ENCODE peak calls at places on chromosome 17, in eight cellular contexts. One of them, this sample, is unnamed.
A peak's percentile ranks its signal among the peaks of the same experiment; 100 is the strongest.

GRCh38 chr17:18253187-18253884 is 5.2 kb downstream of the FLII start:
- DNase-seq in A549: no peak
- DNase-seq in GM23248: no peak
- DNase-seq in ascending aorta: no peak
- DNase-seq in right lobe of liver: peak; percentile 72
- DNase-seq in testis: no peak
- DNase-seq in ovary: no peak
- DNase-seq in prostate gland: no peak
- DNase-seq in this sample: no peak

GRCh38 chr17:40247926-40248495 is 28.9 kb downstream of the WIPF2 start:
- DNase-seq in testis: no peak
- DNase-seq in prostate gland: no peak
- DNase-seq in right lobe of liver: no peak
- DNase-seq in GM23248: no peak
- DNase-seq in ovary: no peak
- DNase-seq in ascending aorta: no peak
- DNase-seq in A549: no peak
- DNase-seq in this sample: no peak

GRCh38 chr17:74807925-74808324 is 31.8 kb upstream of the NAT9 start:
- DNase-seq in prostate gland: no peak
- DNase-seq in A549: no peak
- DNase-seq in right lobe of liver: no peak
- DNase-seq in GM23248: no peak
- DNase-seq in testis: no peak
- DNase-seq in ascending aorta: no peak
- DNase-seq in ovary: no peak
- DNase-seq in this sample: peak; percentile 77

GRCh38 chr17:35448214-35448898 is at the start of gene SLFN13:
- DNase-seq in ascending aorta: peak; percentile 85
- DNase-seq in prostate gland: peak; percentile 73
- DNase-seq in testis: peak; percentile 56
- DNase-seq in GM23248: peak; percentile 59
- DNase-seq in ovary: peak; percentile 64
- DNase-seq in A549: peak; percentile 74
- DNase-seq in right lobe of liver: peak; percentile 66
- DNase-seq in this sample: no peak

GRCh38 chr17:77738666-77739531 is 219.6 kb upstream of the TNRC6C start:
- DNase-seq in A549: no peak
- DNase-seq in prostate gland: no peak
- DNase-seq in GM23248: peak; percentile 8
- DNase-seq in testis: peak; percentile 26
- DNase-seq in ascending aorta: peak; percentile 84
- DNase-seq in ovary: no peak
- DNase-seq in right lobe of liver: peak; percentile 24
- DNase-seq in this sample: no peak

GRCh38 chr17:66918896-66919295 is 45.6 kb upstream of the CACNG4 start:
- DNase-seq in right lobe of liver: no peak
- DNase-seq in testis: no peak
- DNase-seq in A549: no peak
- DNase-seq in prostate gland: no peak
- DNase-seq in ascending aorta: no peak
- DNase-seq in ovary: no peak
- DNase-seq in GM23248: no peak
- DNase-seq in this sample: no peak

GRCh38 chr17:74356640-74357465 is 4.8 kb downstream of the BTBD17 start:
- DNase-seq in ovary: no peak
- DNase-seq in A549: no peak
- DNase-seq in right lobe of liver: no peak
- DNase-seq in GM23248: peak; percentile 24
- DNase-seq in ascending aorta: no peak
- DNase-seq in prostate gland: no peak
- DNase-seq in testis: peak; percentile 51
- DNase-seq in this sample: peak; percentile 41

GRCh38 chr17:40309031-40309937 is at the start of gene RARA:
- DNase-seq in GM23248: peak; percentile 64
- DNase-seq in testis: peak; percentile 93
- DNase-seq in A549: peak; percentile 77
- DNase-seq in right lobe of liver: peak; percentile 55
- DNase-seq in ovary: peak; percentile 63
- DNase-seq in prostate gland: no peak
- DNase-seq in ascending aorta: peak; percentile 82
- DNase-seq in this sample: peak; percentile 77

GRCh38 chr17:81398170-81398854 is 3.1 kb downstream of the BAHCC1 start:
- DNase-seq in GM23248: no peak
- DNase-seq in prostate gland: no peak
- DNase-seq in A549: peak; percentile 52
- DNase-seq in right lobe of liver: no peak
- DNase-seq in ascending aorta: no peak
- DNase-seq in ovary: no peak
- DNase-seq in testis: no peak
- DNase-seq in this sample: no peak

GRCh38 chr17:80877095-80877828 is 114.4 kb upstream of the CHMP6 start:
- DNase-seq in A549: no peak
- DNase-seq in GM23248: no peak
- DNase-seq in ovary: no peak
- DNase-seq in right lobe of liver: peak; percentile 40
- DNase-seq in ascending aorta: no peak
- DNase-seq in prostate gland: no peak
- DNase-seq in testis: no peak
- DNase-seq in this sample: no peak

GRCh38 chr17:31660684-31661083 is 198.4 kb downstream of the COPRS start:
- DNase-seq in GM23248: no peak
- DNase-seq in prostate gland: no peak
- DNase-seq in A549: no peak
- DNase-seq in ovary: no peak
- DNase-seq in ascending aorta: no peak
- DNase-seq in right lobe of liver: no peak
- DNase-seq in testis: no peak
- DNase-seq in this sample: no peak

GRCh38 chr17:72730091-72730490 is 362.4 kb downstream of the SLC39A11 start:
- DNase-seq in A549: no peak
- DNase-seq in ovary: no peak
- DNase-seq in GM23248: no peak
- DNase-seq in prostate gland: no peak
- DNase-seq in right lobe of liver: no peak
- DNase-seq in testis: no peak
- DNase-seq in ascending aorta: no peak
- DNase-seq in this sample: no peak

GRCh38 chr17:35930211-35931065 is at the start of gene RDM1:
- DNase-seq in prostate gland: peak; percentile 7
- DNase-seq in testis: peak; percentile 74
- DNase-seq in GM23248: peak; percentile 58
- DNase-seq in right lobe of liver: peak; percentile 67
- DNase-seq in ovary: peak; percentile 43
- DNase-seq in A549: peak; percentile 97
- DNase-seq in ascending aorta: peak; percentile 68
- DNase-seq in this sample: peak; percentile 85

GRCh38 chr17:60095830-60096229 is 17.1 kb upstream of the HEATR6 start:
- DNase-seq in GM23248: no peak
- DNase-seq in testis: no peak
- DNase-seq in ovary: no peak
- DNase-seq in ascending aorta: no peak
- DNase-seq in A549: no peak
- DNase-seq in right lobe of liver: no peak
- DNase-seq in prostate gland: no peak
- DNase-seq in this sample: no peak

GRCh38 chr17:69761767-69762321 is 313.2 kb upstream of the KCNJ16 start:
- DNase-seq in A549: peak; percentile 77
- DNase-seq in ovary: no peak
- DNase-seq in GM23248: peak; percentile 92
- DNase-seq in testis: no peak
- DNase-seq in prostate gland: no peak
- DNase-seq in ascending aorta: no peak
- DNase-seq in right lobe of liver: no peak
- DNase-seq in this sample: no peak

GRCh38 chr17:69760562-69760961 is 314.5 kb upstream of the KCNJ16 start:
- DNase-seq in A549: no peak
- DNase-seq in GM23248: peak; percentile 20
- DNase-seq in ascending aorta: no peak
- DNase-seq in right lobe of liver: no peak
- DNase-seq in prostate gland: no peak
- DNase-seq in testis: no peak
- DNase-seq in ovary: no peak
- DNase-seq in this sample: no peak

GRCh38 chr17:69761011-69761410 is 314.0 kb upstream of the KCNJ16 start:
- DNase-seq in prostate gland: no peak
- DNase-seq in GM23248: peak; percentile 61
- DNase-seq in right lobe of liver: no peak
- DNase-seq in ascending aorta: no peak
- DNase-seq in A549: no peak
- DNase-seq in testis: no peak
- DNase-seq in ovary: no peak
- DNase-seq in this sample: no peak

GRCh38 chr17:69762359-69762758 is 312.7 kb upstream of the KCNJ16 start:
- DNase-seq in ovary: no peak
- DNase-seq in prostate gland: no peak
- DNase-seq in testis: no peak
- DNase-seq in right lobe of liver: no peak
- DNase-seq in ascending aorta: no peak
- DNase-seq in GM23248: peak; percentile 20
- DNase-seq in A549: no peak
- DNase-seq in this sample: no peak

DNA sequence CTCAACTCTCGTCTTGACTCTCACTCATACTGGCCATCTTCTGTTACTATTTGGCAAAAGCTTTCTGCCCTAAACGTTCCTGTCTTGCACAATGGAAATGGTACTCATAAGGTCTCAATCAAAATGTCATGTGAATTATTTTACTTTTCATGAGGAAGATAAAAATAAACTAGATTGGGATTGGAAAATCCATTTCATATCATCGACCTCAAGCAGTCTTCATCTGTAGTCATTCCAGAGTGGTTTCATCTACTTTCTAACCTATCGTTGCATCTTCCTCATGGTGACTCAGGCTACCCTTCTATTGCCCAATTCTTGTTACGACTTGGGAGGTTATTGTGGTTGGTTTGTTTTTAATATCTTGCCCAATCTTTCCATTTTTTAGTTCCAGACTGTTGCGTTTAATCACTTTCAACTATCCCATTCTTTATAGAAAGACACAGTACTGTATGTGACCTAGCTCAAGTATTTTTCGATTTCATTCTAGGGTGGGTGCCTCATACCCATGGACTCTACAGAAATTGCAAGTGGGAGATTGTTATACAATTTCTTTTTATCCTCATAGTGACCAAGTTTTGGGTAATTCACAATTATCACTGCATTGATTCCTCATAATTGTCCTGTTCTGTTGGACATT is 317.1 kb upstream of the KCNJ16 start:
- DNase-seq in ovary: no peak
- DNase-seq in GM23248: peak; percentile 94
- DNase-seq in A549: no peak
- DNase-seq in prostate gland: no peak
- DNase-seq in testis: no peak
- DNase-seq in ascending aorta: no peak
- DNase-seq in right lobe of liver: no peak
- DNase-seq in this sample: no peak
- H3K4me1 ChIP-seq in ovary: peaks cover 3% of the 10 kb centered on the region
- H3K4me1 ChIP-seq in GM23248: peaks cover 53% of the 10 kb centered on the region
- H3K4me1 ChIP-seq in A549: peaks cover 31% of the 10 kb centered on the region
- H3K4me1 ChIP-seq in prostate gland: no peaks in the 10 kb centered on the region
- H3K4me1 ChIP-seq in testis: no peaks in the 10 kb centered on the region
- H3K4me1 ChIP-seq in ascending aorta: no peaks in the 10 kb centered on the region
- H3K4me1 ChIP-seq in right lobe of liver: peaks cover under 1% of the 10 kb centered on the region
- H3K4me1 ChIP-seq in this sample: no peaks in the 10 kb centered on the region

GRCh38 chr17:44414394-44415155 is 25.1 kb upstream of the ITGA2B start:
- DNase-seq in testis: no peak
- DNase-seq in ascending aorta: no peak
- DNase-seq in right lobe of liver: no peak
- DNase-seq in ovary: no peak
- DNase-seq in prostate gland: no peak
- DNase-seq in GM23248: no peak
- DNase-seq in A549: no peak
- DNase-seq in this sample: no peak

GRCh38 chr17:44409309-44410028 is 20.0 kb upstream of the ITGA2B start:
- DNase-seq in A549: no peak
- DNase-seq in testis: no peak
- DNase-seq in ovary: no peak
- DNase-seq in right lobe of liver: no peak
- DNase-seq in GM23248: no peak
- DNase-seq in ascending aorta: no peak
- DNase-seq in prostate gland: no peak
- DNase-seq in this sample: no peak

GRCh38 chr17:44408786-44409185 is 19.3 kb upstream of the ITGA2B start:
- DNase-seq in prostate gland: no peak
- DNase-seq in ascending aorta: no peak
- DNase-seq in testis: no peak
- DNase-seq in ovary: no peak
- DNase-seq in A549: no peak
- DNase-seq in right lobe of liver: no peak
- DNase-seq in GM23248: no peak
- DNase-seq in this sample: no peak
- H3K4me1 ChIP-seq in prostate gland: no peaks in the 10 kb centered on the region
- H3K4me1 ChIP-seq in ascending aorta: no peaks in the 10 kb centered on the region
- H3K4me1 ChIP-seq in testis: no peaks in the 10 kb centered on the region
- H3K4me1 ChIP-seq in ovary: no peaks in the 10 kb centered on the region
- H3K4me1 ChIP-seq in A549: no peaks in the 10 kb centered on the region
- H3K4me1 ChIP-seq in right lobe of liver: no peaks in the 10 kb centered on the region
- H3K4me1 ChIP-seq in GM23248: no peaks in the 10 kb centered on the region
- H3K4me1 ChIP-seq in this sample: peaks cover 16% of the 10 kb centered on the region

GRCh38 chr17:42520540-42520951 is 15.5 kb upstream of the NAGLU start:
- DNase-seq in right lobe of liver: no peak
- DNase-seq in testis: no peak
- DNase-seq in ascending aorta: no peak
- DNase-seq in prostate gland: no peak
- DNase-seq in A549: no peak
- DNase-seq in GM23248: peak; percentile 50
- DNase-seq in ovary: peak; percentile 59
- DNase-seq in this sample: peak; percentile 59
- H3K4me1 ChIP-seq in right lobe of liver: peaks cover 51% of the 10 kb centered on the region
- H3K4me1 ChIP-seq in testis: peaks cover 83% of the 10 kb centered on the region
- H3K4me1 ChIP-seq in ascending aorta: peaks cover 65% of the 10 kb centered on the region
- H3K4me1 ChIP-seq in prostate gland: peaks cover 8% of the 10 kb centered on the region
- H3K4me1 ChIP-seq in A549: peaks cover 63% of the 10 kb centered on the region
- H3K4me1 ChIP-seq in GM23248: peaks cover 71% of the 10 kb centered on the region
- H3K4me1 ChIP-seq in ovary: peaks cover 59% of the 10 kb centered on the region
- H3K4me1 ChIP-seq in this sample: peaks cover 29% of the 10 kb centered on the region

DNA sequence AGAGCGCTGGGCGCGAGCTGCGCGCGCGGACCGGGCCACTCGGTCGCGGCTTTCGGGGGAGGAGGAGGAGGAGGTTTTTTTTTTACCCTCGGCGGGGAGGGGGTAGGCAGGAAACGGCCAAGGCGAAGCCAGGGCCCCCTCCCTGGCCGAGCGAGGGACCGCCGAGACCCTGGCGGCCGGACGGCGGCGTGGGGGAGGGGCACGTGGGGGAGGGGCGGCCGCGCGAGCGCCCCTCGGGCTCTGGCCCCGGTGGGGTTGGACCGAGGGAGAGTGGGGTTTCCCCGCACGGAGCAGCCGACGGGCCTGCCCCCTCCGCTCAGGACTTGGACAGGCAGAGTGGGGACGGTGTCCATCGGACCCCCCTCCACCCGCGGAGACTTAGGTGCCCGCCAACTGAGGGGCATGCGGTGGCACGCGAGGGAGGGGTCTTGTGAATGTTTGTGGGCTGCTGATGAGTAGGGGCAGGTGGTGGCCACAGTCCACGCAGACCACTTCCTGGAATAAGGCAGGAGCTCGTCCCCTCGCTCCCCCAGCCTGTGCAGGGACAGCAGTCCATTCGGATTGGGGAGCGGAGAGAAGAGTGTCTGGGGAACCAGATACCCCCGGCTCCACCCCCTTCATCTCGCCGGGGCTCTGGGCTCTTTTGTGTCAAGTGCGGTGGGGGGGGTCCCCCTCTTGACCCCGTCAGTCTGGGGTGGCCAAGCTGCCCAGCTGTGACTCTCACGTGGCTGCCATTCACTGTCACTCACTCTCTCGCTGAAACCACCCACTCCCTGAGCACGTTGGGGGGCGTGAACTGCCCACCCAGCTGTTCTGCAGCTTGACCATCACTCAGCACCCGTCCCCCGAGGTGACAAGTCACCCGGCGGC is 3.0 kb upstream of the CHD3 start:
- DNase-seq in ascending aorta: peak; percentile 72
- DNase-seq in A549: peak; percentile 73
- DNase-seq in right lobe of liver: peak; percentile 57
- DNase-seq in prostate gland: peak; percentile 31
- DNase-seq in GM23248: peak; percentile 66
- DNase-seq in ovary: peak; percentile 79
- DNase-seq in testis: peak; percentile 56
- DNase-seq in this sample: peak; percentile 59
- H3K4me1 ChIP-seq in ascending aorta: peaks cover 19% of the 10 kb centered on the region
- H3K4me1 ChIP-seq in A549: peaks cover 38% of the 10 kb centered on the region
- H3K4me1 ChIP-seq in right lobe of liver: peaks cover 43% of the 10 kb centered on the region
- H3K4me1 ChIP-seq in prostate gland: peaks cover 26% of the 10 kb centered on the region
- H3K4me1 ChIP-seq in GM23248: peaks cover 38% of the 10 kb centered on the region
- H3K4me1 ChIP-seq in ovary: peaks cover 18% of the 10 kb centered on the region
- H3K4me1 ChIP-seq in testis: peaks cover 49% of the 10 kb centered on the region
- H3K4me1 ChIP-seq in this sample: peaks cover 3% of the 10 kb centered on the region

This sample was measured in BE2C.